ENCODE peak calls at places on chromosomes 6 and 20, in five cellular contexts. Y, E, P, F and X are unnamed samples.

GRCh38 chr6:160973311-160973710 is 18.3 kb upstream of the MAP3K4 start:
- DNase-seq in P (peak), F (no peak), Y (no peak), E (no peak), X (no peak)

GRCh38 chr6:21061892-21062291 is 527.6 kb downstream of the CDKAL1 start:
- DNase-seq in Y (no peak), P (no peak), E (no peak), F (no peak), X (no peak)

GRCh38 chr6:42411431-42411830 is 40.3 kb downstream of the TRERF1 start:
- DNase-seq in F (no peak), E (no peak), P (no peak), Y (no peak), X (no peak)

GRCh38 chr20:39944861-39945260 is 744.2 kb downstream of the MAFB start:
- DNase-seq in E (no peak), Y (no peak), F (no peak), P (no peak), X (no peak)

GRCh38 chr6:111874030-111874425 is 776 bp upstream of the FYN start:
- DNase-seq in E (peak), F (no peak), P (no peak), Y (no peak), X (no peak)

GRCh38 chr6:72132851-72133250 is 246.5 kb downstream of the RIMS1 start:
- DNase-seq in E (no peak), Y (no peak), F (no peak), P (no peak), X (no peak)

GRCh38 chr6:132228894-132229293 is 172.4 kb downstream of the MOXD1 start:
- DNase-seq in E (no peak), Y (peak), F (no peak), P (no peak), X (no peak)

GRCh38 chr20:35055445-35056276 is 36.9 kb downstream of the TRPC4AP start:
- DNase-seq in P (no peak), F (no peak), Y (peak), E (no peak), X (peak)

GRCh38 chr6:125953502-125953875 is 3.1 kb upstream of the HINT3 start:
- DNase-seq in E (peak), F (peak), Y (no peak), P (no peak), X (peak)

GRCh38 chr6:53961679-53962370 is 149.4 kb upstream of the MLIP start:
- DNase-seq in F (peak), E (peak), P (no peak), Y (peak), X (no peak)

GRCh38 chr20:34553366-34553867 is 5.1 kb upstream of the MAP1LC3A start:
- DNase-seq in P (peak), E (no peak), Y (no peak), F (no peak), X (no peak)

GRCh38 chr6:124961784-124962611 is at the start of gene RNF217:
- DNase-seq in Y (peak), F (peak), E (peak), P (peak), X (peak)

GRCh38 chr6:116531675-116532570 is 13.6 kb downstream of the TRAPPC3L start:
- DNase-seq in E (peak), P (peak), Y (peak), F (peak), X (peak)

GRCh38 chr6:36095497-36096391 is 34.6 kb upstream of the MAPK13 start:
- DNase-seq in F (no peak), E (no peak), P (no peak), Y (no peak), X (no peak)

GRCh38 chr20:42435230-42435629 is 754.5 kb downstream of the PTPRT start:
- DNase-seq in Y (no peak), E (no peak), F (no peak), P (no peak), X (peak)

GRCh38 chr6:157823523-157824370 is 701 bp downstream of the SNX9 start:
- DNase-seq in E (peak), F (peak), P (peak), Y (peak), X (no peak)

GRCh38 chr6:119148825-119149525 is 70.5 kb upstream of the FAM184A start:
- DNase-seq in Y (peak), P (no peak), E (no peak), F (no peak), X (no peak)

DNA sequence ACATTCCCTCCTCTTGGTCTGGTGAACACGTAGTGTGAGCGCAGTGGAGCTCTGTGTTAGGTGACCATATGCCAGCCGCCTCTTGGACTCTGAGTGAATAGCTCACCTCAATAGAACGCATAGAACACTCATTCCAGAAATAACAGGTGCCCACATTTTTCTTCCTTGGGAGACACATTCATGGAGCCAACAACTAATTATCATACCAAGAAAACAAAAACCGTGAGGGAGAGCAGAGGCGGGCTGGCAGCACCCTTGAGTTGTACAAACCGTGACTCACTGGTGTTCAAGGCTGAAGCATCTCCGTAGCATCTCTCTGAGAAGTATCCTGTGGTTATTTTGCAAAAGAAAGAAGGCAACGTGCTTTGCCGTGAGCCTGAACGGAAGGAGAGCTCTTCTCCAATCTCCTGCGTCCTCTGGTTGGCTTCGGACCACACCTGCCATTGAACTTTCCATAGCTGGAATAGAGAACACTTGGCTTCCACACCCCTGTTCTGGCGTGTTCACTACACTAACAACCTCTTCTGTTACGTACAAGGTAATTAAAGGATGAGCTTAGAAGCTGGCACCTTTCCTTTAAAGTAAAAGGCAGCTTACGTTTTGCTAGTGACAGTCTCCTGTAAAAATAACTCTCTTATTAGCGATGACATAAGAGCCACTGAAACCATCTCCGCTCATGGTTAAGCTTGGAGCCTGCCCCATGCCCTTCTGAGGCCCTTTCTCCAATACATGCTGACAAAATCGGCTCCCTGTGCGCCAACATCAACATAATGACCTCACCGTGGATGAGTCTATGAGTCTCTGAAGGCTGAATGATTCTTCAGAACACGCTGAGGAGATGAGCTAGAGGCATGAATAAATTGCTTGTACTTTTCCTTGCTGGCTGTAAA is 30.2 kb upstream of the SGK1 start:
- DNase-seq in P (peak), F (no peak), Y (peak), E (no peak), X (no peak)
- H3K4me2 ChIP-seq in P (no peak), F (no peak), Y (peak), E (no peak), X (no peak)

DNA sequence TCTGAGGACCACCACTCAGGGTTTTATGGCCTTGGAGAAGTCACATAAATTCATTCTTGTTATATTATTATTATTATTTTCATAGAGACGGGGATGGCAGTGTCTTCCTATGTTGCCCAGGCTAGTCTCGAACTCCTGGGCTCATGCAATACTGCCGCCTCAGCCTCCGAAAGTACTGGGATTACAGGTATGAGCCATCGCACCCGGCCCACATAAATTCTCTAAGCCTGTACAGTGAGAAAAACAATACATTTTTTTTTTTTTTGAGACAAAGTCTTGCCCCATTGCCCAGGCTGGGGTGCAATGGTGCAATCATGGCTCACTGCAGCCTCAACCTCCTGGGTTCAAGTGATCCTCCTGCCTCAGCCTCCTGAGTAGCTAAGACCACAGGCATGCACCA is 753 bp upstream of the FASTKD5 start:
- DNase-seq in Y (no peak), F (no peak), P (no peak), E (no peak), X (no peak)
- TF ChIP-seq EZH2 in Y (no peak), F (no peak), P (no peak), E (no peak), X (no peak)

DNA sequence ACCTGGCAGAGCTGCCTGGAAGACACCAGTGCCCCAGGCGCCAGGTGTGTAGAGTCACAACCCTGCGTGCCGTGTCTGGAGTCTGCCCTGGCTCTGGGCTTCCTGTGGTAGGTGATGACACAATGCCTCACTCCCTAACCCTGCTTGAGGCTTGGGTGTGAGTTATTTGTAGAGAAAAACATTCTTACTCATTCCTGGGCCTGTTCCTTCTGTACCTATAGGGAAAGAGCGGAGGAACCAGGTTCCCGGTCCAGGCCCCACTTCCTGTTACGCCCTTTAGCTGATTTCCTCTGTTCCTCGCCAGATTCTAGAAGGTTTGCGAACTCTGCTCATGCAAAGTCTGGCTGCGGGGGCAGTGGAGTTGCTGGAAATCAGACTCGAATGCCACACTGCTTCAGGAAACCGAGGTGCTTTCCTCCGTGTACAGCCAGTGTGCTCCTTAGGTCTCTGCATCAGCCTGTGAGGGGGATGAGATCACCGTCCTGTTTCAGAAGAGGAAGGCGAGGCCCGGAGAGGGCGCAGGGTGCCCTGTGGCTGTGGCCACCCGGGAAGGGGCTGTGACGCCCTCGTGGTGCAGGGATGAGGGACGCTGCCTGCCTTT is 67.1 kb upstream of the DUSP22 start:
- DNase-seq in E (no peak), Y (no peak), P (no peak), F (no peak), X (no peak)
- H3K27ac ChIP-seq in E (no peak), Y (no peak), P (no peak), F (no peak), X (no peak)

DNA sequence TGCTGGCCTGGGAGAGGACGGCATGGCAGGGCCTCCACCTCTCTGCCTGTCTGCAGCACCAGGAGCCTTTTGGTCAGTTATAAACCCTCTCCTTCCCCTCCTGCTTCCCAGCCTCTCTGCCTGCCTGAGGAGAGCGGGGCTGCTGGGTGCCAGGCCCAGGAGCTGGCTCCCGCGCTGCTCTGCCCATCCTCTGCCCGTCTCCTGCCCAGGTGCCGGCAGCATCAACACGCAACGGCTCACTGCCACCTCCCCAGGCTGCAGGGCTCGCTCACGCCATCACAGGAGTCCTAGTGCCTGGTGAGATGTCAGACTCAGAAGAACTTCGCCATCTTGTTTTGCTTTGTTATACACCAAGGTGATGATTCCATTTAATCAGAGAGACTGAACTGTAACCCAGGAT is 170.8 kb downstream of the FOXC1 start:
- DNase-seq in Y (no peak), E (no peak), F (no peak), P (no peak), X (no peak)
- H3K4me2 ChIP-seq in Y (no peak), E (no peak), F (no peak), P (no peak), X (no peak)

DNA sequence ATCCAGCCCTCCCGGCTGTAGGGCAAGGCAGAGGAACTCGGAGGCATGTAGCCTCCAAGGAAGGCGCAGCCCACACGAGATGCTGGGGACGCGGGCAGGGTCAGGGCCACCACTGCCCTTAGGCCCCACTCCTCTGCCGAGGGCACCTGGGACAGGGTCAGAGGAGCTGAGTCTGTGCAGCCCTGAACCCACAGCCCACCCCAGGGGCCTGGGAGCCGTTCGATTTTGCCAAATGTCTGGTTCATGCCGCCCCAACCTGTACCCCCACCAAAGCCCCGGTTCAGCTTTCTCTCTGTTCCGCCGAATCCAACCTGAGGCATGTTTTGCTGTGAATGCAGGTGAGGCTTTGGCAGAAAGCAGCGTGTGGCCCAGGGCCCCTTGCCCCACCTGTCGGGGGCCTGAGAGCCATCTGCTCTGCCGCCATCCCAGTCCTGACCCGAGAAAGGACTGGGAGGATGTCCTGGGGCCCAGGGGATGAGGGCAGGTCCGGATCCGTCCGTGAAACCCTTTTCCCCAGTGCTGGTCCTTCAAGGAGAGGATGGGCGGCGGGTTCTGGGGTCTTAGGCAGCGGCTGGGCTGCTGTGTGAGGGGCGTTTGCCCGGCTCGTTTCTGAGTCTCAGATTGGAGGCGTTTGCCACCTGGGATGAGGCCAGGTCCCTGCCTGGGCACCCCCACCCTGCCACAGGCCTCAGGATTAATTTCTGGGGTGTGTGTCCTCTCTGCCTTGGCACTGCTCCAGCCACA is 79.3 kb upstream of the GATA5 start:
- DNase-seq in Y (no peak), P (no peak), F (no peak), E (no peak), X (no peak)
- TF ChIP-seq EZH2 in Y (no peak), P (no peak), F (no peak), E (no peak), X (peak)

DNA sequence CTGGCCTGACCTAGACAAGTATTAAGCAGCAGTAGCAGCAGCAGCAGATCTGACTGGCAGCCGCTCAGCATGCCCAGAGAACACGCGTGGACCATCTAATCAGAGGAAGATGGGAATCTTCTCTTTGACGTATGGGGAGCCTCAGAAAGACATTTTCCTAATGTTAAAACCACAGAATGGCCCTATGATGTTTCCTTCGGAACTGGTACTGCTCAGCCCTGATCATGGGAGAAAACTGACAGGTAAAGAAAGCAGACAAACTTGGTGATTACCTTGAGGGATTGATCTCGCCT is 6.2 kb downstream of the PSMA7 start:
- DNase-seq in Y (no peak), E (no peak), F (no peak), P (no peak), X (no peak)
- H3K27ac ChIP-seq in Y (no peak), E (peak), F (no peak), P (no peak), X (no peak)

GRCh38 chr20:63785646-63786255 is 45.3 kb downstream of the ZBTB46 start:
- DNase-seq in E (no peak), F (peak), P (no peak), Y (no peak), X (no peak)

GRCh38 chr20:63789836-63790571 is 41.1 kb downstream of the ZBTB46 start:
- DNase-seq in Y (no peak), P (no peak), F (no peak), E (no peak), X (no peak)

GRCh38 chr20:63787302-63787701 is 43.8 kb downstream of the ZBTB46 start:
- DNase-seq in E (no peak), Y (no peak), F (no peak), P (no peak), X (no peak)

GRCh38 chr20:63790572-63791168 is 40.4 kb downstream of the ZBTB46 start:
- DNase-seq in P (no peak), F (no peak), E (no peak), Y (no peak), X (no peak)

GRCh38 chr20:63787749-63788148 is 43.3 kb downstream of the ZBTB46 start:
- DNase-seq in F (no peak), Y (no peak), P (no peak), E (no peak), X (no peak)
- H3K4me2 ChIP-seq in F (no peak), Y (no peak), P (no peak), E (no peak), X (no peak)

DNA sequence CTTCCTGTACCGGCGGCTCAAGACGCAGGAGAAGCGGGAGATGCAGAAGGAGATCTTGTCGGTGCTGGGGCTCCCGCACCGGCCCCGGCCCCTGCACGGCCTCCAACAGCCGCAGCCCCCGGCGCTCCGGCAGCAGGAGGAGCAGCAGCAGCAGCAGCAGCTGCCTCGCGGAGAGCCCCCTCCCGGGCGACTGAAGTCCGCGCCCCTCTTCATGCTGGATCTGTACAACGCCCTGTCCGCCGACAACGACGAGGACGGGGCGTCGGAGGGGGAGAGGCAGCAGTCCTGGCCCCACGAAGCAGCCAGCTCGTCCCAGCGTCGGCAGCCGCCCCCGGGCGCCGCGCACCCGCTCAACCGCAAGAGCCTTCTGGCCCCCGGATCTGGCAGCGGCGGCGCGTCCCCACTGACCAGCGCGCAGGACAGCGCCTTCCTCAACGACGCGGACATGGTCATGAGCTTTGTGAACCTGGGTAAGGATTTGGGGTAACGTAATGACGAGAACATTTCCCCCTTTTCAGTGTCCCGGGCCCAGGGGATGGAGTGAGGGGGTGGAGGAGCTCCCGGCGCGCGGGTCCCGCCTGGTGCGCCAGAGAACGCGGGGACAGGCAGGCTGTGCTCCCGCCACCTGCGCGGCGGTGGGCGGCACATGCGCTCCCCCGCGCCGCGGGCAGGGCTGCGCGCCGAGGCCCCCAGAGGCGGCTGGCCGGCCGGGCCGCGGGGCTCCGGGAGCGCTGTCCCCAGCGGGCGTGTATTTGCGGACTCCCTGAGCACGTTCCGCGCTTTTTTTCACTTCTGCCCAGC is 1.5 kb downstream of the BMP6 start:
- DNase-seq in Y (no peak), P (no peak), F (peak), E (peak), X (peak)
- TF ChIP-seq EZH2 in Y (peak), P (peak), F (peak), E (peak), X (no peak)

GRCh38 chr6:129140571-129140970 is 257.6 kb downstream of the LAMA2 start:
- DNase-seq in P (peak), F (no peak), E (no peak), Y (no peak), X (no peak)
- H3K27ac ChIP-seq in P (no peak), F (no peak), E (no peak), Y (no peak), X (no peak)